ENCODE peak calls at places on chromosomes 2 and 18, in four cellular contexts. X is stimulated activated CD8-positive, alpha-beta memory T cell treated with anti-CD3 and anti-CD28 coated beads, Interleukin-7, amount 100 ng/mL, for 48 hours; C is body of pancreas; U is activated CD8-positive, alpha-beta memory T cell treated with anti-CD3 and anti-CD28 coated beads, Interleukin-2, amount 50 U/mL, for 48 hours. F is an unnamed sample.

GRCh38 chr2:172182624-172183023 is 79.9 kb upstream of the DLX2 start:
- DNase-seq in C (no peak), X (no peak), U (no peak), F (no peak)

GRCh38 chr18:34880882-34881852 is 160.0 kb upstream of the MAPRE2 start:
- DNase-seq in X (no peak), U (no peak), C (no peak), F (no peak)

GRCh38 chr18:25164837-25165791 is 186.9 kb downstream of the ZNF521 start:
- DNase-seq in C (no peak), U (no peak), X (no peak), F (no peak)

GRCh38 chr18:6331872-6332271 is 82.8 kb downstream of the L3MBTL4 start:
- DNase-seq in U (no peak), X (no peak), C (no peak), F (no peak)

GRCh38 chr2:219356834-219357233 is 24.3 kb upstream of the RESP18 start:
- DNase-seq in C (no peak), U (no peak), X (no peak), F (no peak)

GRCh38 chr2:20034821-20035220 is 16.6 kb downstream of the LAPTM4A start:
- DNase-seq in X (no peak), U (no peak), C (no peak), F (no peak)

GRCh38 chr2:236793041-236794011 is 223.7 kb downstream of the ACKR3 start:
- DNase-seq in U (no peak), C (no peak), X (no peak), F (no peak)

GRCh38 chr2:197873293-197873701 is 68.9 kb downstream of the PLCL1 start:
- DNase-seq in C (no peak), U (no peak), X (no peak), F (no peak)

GRCh38 chr18:3456686-3457069 is 6.7 kb downstream of the TGIF1 start:
- DNase-seq in C (no peak), X (no peak), U (no peak), F (peak)

GRCh38 chr18:36386150-36386920 is 88.8 kb downstream of the FHOD3 start:
- DNase-seq in U (no peak), X (no peak), C (no peak), F (no peak)

GRCh38 chr2:71340176-71340575 is 8.6 kb downstream of the ZNF638 start:
- DNase-seq in X (no peak), U (no peak), C (no peak), F (no peak)

GRCh38 chr18:11176416-11176815 is 27.0 kb upstream of the PIEZO2 start:
- DNase-seq in X (no peak), U (no peak), C (no peak), F (no peak)

GRCh38 chr2:220682616-220683015 is 889.5 kb downstream of the EPHA4 start:
- DNase-seq in C (no peak), U (no peak), X (no peak), F (no peak)

GRCh38 chr2:43212931-43213330 is 13.5 kb downstream of the ZFP36L2 start:
- DNase-seq in U (no peak), C (no peak), X (no peak), F (peak)

GRCh38 chr2:154264024-154264423 is 392.3 kb downstream of the GALNT13 start:
- DNase-seq in X (no peak), C (no peak), U (no peak), F (no peak)

GRCh38 chr2:63614983-63615945 is 26.5 kb downstream of the MDH1 start:
- DNase-seq in C (no peak), U (no peak), X (no peak), F (no peak)

GRCh38 chr18:58556333-58557012 is 72.4 kb downstream of the ALPK2 start:
- DNase-seq in X (no peak), U (no peak), C (no peak), F (no peak)

GRCh38 chr18:75223687-75224347 is 13.2 kb downstream of the TSHZ1 start:
- DNase-seq in C (no peak), U (no peak), X (no peak), F (no peak)

GRCh38 chr2:236180501-236180816 is 12.3 kb upstream of the GBX2 start:
- DNase-seq in U (no peak), C (no peak), X (no peak), F (no peak)

GRCh38 chr2:177816740-177817139 is 255.8 kb downstream of the PDE11A start:
- DNase-seq in U (no peak), X (no peak), C (no peak), F (no peak)

GRCh38 chr2:28401948-28402550 is 9.4 kb downstream of the FOSL2 start:
- DNase-seq in X (no peak), C (no peak), U (no peak), F (no peak)

GRCh38 chr18:75322206-75322605 is 105.3 kb downstream of the SMIM21 start:
- DNase-seq in X (no peak), C (no peak), U (no peak), F (no peak)

GRCh38 chr2:10204326-10205200 is 82.0 kb downstream of the RRM2 start:
- DNase-seq in C (no peak), X (no peak), U (no peak), F (no peak)

GRCh38 chr2:156459720-156460119 is 23.5 kb downstream of the GPD2 start:
- DNase-seq in U (no peak), X (no peak), C (peak), F (no peak)

GRCh38 chr2:38835015-38835601 is 40.6 kb downstream of the DHX57 start:
- DNase-seq in U (no peak), C (no peak), X (no peak), F (no peak)

GRCh38 chr2:239768031-239768800 is 256.9 kb downstream of the NDUFA10 start:
- DNase-seq in U (no peak), X (no peak), C (no peak), F (no peak)

GRCh38 chr2:199910338-199911051 is 598 bp upstream of the C2orf69 start:
- DNase-seq in U (no peak), X (no peak), C (no peak), F (no peak)

F was measured in colonic mucosa.